ENCODE peak calls at places on chromosomes 1 and 21, in six cellular contexts. I, Y, A, T, Q and M are unnamed samples.

GRCh38 chr1:225961659-225962439 is 20.8 kb upstream of the LEFTY2 start:
- DNase-seq in Y (no peak), T (no peak), A (no peak), Q (no peak), I (no peak), M (no peak)

GRCh38 chr1:147052143-147052542 is 114.0 kb downstream of the NBPF12 start:
- DNase-seq in A (no peak), Y (no peak), T (no peak), Q (no peak), I (no peak), M (no peak)

GRCh38 chr1:85125891-85126290 is 74.9 kb downstream of the SYDE2 start:
- DNase-seq in T (no peak), A (no peak), Y (no peak), Q (no peak), I (no peak), M (no peak)

GRCh38 chr1:33220701-33221384 is 35.4 kb upstream of the ZNF362 start:
- DNase-seq in A (no peak), Y (no peak), I (no peak), Q (peak), T (peak), M (no peak)

GRCh38 chr1:174982971-174983689 is 16.6 kb upstream of the CACYBP start:
- DNase-seq in Q (peak), A (no peak), T (peak), I (peak), Y (no peak), M (no peak)

GRCh38 chr1:44405041-44405803 is at the start of gene RNF220:
- DNase-seq in I (peak), T (peak), A (peak), Q (peak), Y (no peak), M (peak)

GRCh38 chr1:245310605-245311531 is 156.1 kb downstream of the KIF26B start:
- DNase-seq in Y (no peak), T (peak), Q (no peak), I (no peak), A (no peak), M (no peak)

GRCh38 chr1:33155877-33156538 is 25.8 kb downstream of the TRIM62 start:
- DNase-seq in I (no peak), Q (no peak), Y (no peak), T (no peak), A (no peak), M (peak)

GRCh38 chr1:34163792-34164509 is 1.1 kb downstream of the CSMD2 start:
- DNase-seq in Q (no peak), A (peak), Y (no peak), I (no peak), T (peak), M (no peak)

GRCh38 chr1:162488219-162488618 is 9.4 kb upstream of the UHMK1 start:
- DNase-seq in A (no peak), I (no peak), Y (no peak), Q (no peak), T (no peak), M (no peak)

GRCh38 chr1:230286890-230287269 is 139.3 kb downstream of the PGBD5 start:
- DNase-seq in T (no peak), Y (no peak), I (no peak), A (no peak), Q (no peak), M (no peak)

GRCh38 chr1:178371236-178371635 is 125.5 kb downstream of the CLEC20A start:
- DNase-seq in Y (no peak), T (peak), Q (peak), I (no peak), A (no peak), M (no peak)

GRCh38 chr1:225449261-225449660 is 21.4 kb upstream of the LBR start:
- DNase-seq in I (no peak), Y (no peak), A (no peak), T (no peak), Q (no peak), M (no peak)

GRCh38 chr1:206890690-206891089 is 6.6 kb upstream of the IL24 start:
- DNase-seq in T (no peak), Y (no peak), A (no peak), Q (no peak), I (no peak), M (no peak)

GRCh38 chr1:19015476-19015875 is 59.0 kb upstream of the IFFO2 start:
- DNase-seq in Y (no peak), I (no peak), A (no peak), T (no peak), Q (no peak), M (no peak)

GRCh38 chr1:33916786-33917185 is 52.9 kb downstream of the HMGB4 start:
- DNase-seq in A (no peak), T (no peak), Y (no peak), I (no peak), Q (no peak), M (no peak)

GRCh38 chr1:33588726-33589125 is 116.3 kb downstream of the ZSCAN20 start:
- DNase-seq in Y (no peak), T (no peak), I (no peak), Q (no peak), A (no peak), M (no peak)

GRCh38 chr1:18531503-18531845 is 50.7 kb downstream of the KLHDC7A start:
- DNase-seq in I (no peak), Y (no peak), T (no peak), A (no peak), Q (no peak), M (no peak)

GRCh38 chr1:96918406-96918805 is 196.8 kb downstream of the PTBP2 start:
- DNase-seq in Y (no peak), Q (no peak), A (no peak), I (no peak), T (no peak), M (no peak)

GRCh38 chr1:117783586-117784396 is 145.6 kb downstream of the GDAP2 start:
- DNase-seq in A (no peak), I (no peak), T (no peak), Q (no peak), Y (no peak), M (no peak)

GRCh38 chr1:6365047-6365446 is 28.5 kb downstream of the ACOT7 start:
- DNase-seq in Y (no peak), T (no peak), Q (no peak), I (peak), A (no peak), M (no peak)

GRCh38 chr21:42413500-42413899 is 9.8 kb downstream of the UBASH3A start:
- DNase-seq in Q (no peak), I (no peak), A (no peak), T (no peak), Y (no peak), M (no peak)

GRCh38 chr1:112957133-112957812 is 1.3 kb upstream of the SLC16A1 start:
- DNase-seq in Q (peak), Y (no peak), A (no peak), I (peak), T (peak), M (peak)

GRCh38 chr21:30582850-30583249 is 7.3 kb downstream of the KRTAP22-2 start:
- DNase-seq in A (no peak), Q (no peak), T (no peak), I (no peak), Y (no peak), M (no peak)

GRCh38 chr1:63971557-63971956 is 197.7 kb downstream of the ROR1 start:
- DNase-seq in Y (no peak), A (no peak), T (no peak), I (no peak), Q (no peak), M (no peak)

GRCh38 chr1:190754769-190755168 is 277.1 kb upstream of the BRINP3 start:
- DNase-seq in I (no peak), T (no peak), Y (no peak), A (no peak), Q (no peak), M (no peak)

GRCh38 chr21:41016472-41016871 is 151.5 kb upstream of the BACE2 start:
- DNase-seq in Q (no peak), I (no peak), Y (no peak), T (no peak), A (no peak), M (no peak)

GRCh38 chr21:41633627-41634026 is 125.7 kb upstream of the TMPRSS2 start:
- DNase-seq in Y (no peak), A (no peak), I (no peak), T (no peak), Q (no peak), M (no peak)

GRCh38 chr1:241475688-241476087 is 43.9 kb downstream of the FH start:
- DNase-seq in I (no peak), A (no peak), T (no peak), Q (no peak), Y (no peak), M (no peak)

GRCh38 chr1:8955367-8955766 is 9.7 kb downstream of the CA6 start:
- DNase-seq in A (no peak), Q (no peak), T (no peak), Y (no peak), I (no peak), M (no peak)

GRCh38 chr1:2894381-2895041 is 93.0 kb upstream of the TTC34 start:
- DNase-seq in Y (no peak), A (no peak), T (no peak), Q (no peak), I (peak), M (no peak)

GRCh38 chr1:239744851-239745250 is 346.8 kb upstream of the FMN2 start:
- DNase-seq in Y (no peak), A (no peak), T (no peak), I (no peak), Q (no peak), M (no peak)

GRCh38 chr21:32507342-32507919 is 77.9 kb downstream of the TCP10L start:
- DNase-seq in T (no peak), A (no peak), Q (no peak), Y (no peak), I (no peak), M (no peak)

GRCh38 chr1:172497230-172497629 is 35.7 kb upstream of the SUCO start:
- DNase-seq in Q (no peak), Y (no peak), I (no peak), A (no peak), T (peak), M (peak)

GRCh38 chr1:85361106-85361505 is 84.7 kb upstream of the BCL10 start:
- DNase-seq in I (no peak), A (no peak), Q (no peak), T (no peak), Y (no peak), M (peak)

GRCh38 chr1:17318262-17318661 is 10.3 kb downstream of the PADI4 start:
- DNase-seq in I (no peak), Y (no peak), T (no peak), Q (no peak), A (no peak), M (no peak)

GRCh38 chr1:203216274-203217138 is 13.0 kb downstream of the CHIT1 start:
- DNase-seq in T (peak), Y (no peak), I (peak), A (peak), Q (peak), M (no peak)

GRCh38 chr1:6209661-6210605 is 4.0 kb downstream of the RNF207 start:
- DNase-seq in A (no peak), T (peak), Q (no peak), Y (no peak), I (no peak), M (no peak)

GRCh38 chr1:199044191-199044590 is 405.4 kb downstream of the PTPRC start:
- DNase-seq in T (no peak), I (no peak), Q (no peak), Y (no peak), A (no peak), M (no peak)

GRCh38 chr1:11338351-11338809 is 65.4 kb downstream of the UBIAD1 start:
- DNase-seq in I (no peak), Y (no peak), Q (no peak), A (no peak), T (no peak), M (no peak)

GRCh38 chr1:11342677-11343076 is 69.7 kb downstream of the UBIAD1 start:
- DNase-seq in T (peak), A (no peak), Q (no peak), I (no peak), Y (no peak), M (no peak)

GRCh38 chr1:11339346-11340247 is 66.6 kb downstream of the UBIAD1 start:
- DNase-seq in T (no peak), A (peak), Q (no peak), Y (no peak), I (no peak), M (no peak)

GRCh38 chr1:11340248-11340632 is 67.2 kb downstream of the UBIAD1 start:
- DNase-seq in T (no peak), A (no peak), I (no peak), Y (no peak), Q (no peak), M (no peak)

GRCh38 chr1:11341881-11342552 is 69.0 kb downstream of the UBIAD1 start:
- DNase-seq in Y (no peak), I (no peak), Q (no peak), A (no peak), T (no peak), M (no peak)
- H3K27ac ChIP-seq in Y (peak), I (no peak), Q (no peak), A (no peak), T (no peak), M (no peak)

DNA sequence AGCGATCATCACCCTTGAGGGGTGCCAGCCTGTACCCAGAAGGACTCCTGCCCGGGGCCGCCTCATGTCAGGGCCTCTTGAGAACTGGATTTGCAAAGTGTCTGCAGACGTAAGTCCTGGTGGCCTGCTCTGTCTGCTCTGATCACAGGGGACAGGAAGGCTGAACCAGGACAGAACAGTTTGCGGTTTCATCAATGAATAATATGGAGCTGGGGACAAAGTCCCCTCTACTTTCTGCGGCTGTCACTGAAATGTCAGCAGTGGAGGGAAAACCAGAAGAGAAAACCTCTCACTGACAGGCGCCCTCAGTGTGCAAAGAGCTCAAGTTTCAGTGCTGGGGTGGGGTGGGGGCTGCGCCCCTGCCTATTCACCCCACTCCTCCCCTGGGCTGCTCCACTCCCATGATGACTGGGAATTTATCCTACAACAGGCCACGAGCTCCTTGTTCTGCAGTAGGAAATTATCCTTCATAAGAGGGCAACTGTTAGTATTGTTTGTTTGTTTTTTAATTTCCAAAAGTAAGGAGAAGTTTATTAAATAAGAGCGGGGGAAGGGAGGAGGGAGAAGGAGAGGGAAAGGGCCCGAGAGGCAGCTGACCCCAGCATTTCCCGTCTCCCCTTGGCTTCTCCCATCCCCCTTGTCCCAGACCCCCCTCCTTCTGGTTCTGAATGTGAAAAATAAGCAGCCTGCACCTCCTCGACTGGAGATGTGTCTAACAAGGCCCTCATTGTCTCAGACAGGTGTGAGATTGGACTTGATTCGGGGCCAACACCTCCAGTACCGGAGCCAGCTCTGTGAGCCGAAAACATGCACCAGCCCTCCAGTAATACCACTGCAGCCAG is 149.2 kb downstream of the CLIC6 start:
- DNase-seq in Q (no peak), A (no peak), I (no peak), T (no peak), Y (no peak), M (no peak)
- H3K27ac ChIP-seq in Q (no peak), A (no peak), I (no peak), T (no peak), Y (no peak), M (no peak)

GRCh38 chr1:52152572-52152971 is 10.7 kb downstream of the ZFYVE9 start:
- DNase-seq in Y (no peak), Q (no peak), I (no peak), T (no peak), A (no peak), M (no peak)
- H3K27ac ChIP-seq in Y (peak), Q (no peak), I (no peak), T (no peak), A (no peak), M (no peak)

DNA sequence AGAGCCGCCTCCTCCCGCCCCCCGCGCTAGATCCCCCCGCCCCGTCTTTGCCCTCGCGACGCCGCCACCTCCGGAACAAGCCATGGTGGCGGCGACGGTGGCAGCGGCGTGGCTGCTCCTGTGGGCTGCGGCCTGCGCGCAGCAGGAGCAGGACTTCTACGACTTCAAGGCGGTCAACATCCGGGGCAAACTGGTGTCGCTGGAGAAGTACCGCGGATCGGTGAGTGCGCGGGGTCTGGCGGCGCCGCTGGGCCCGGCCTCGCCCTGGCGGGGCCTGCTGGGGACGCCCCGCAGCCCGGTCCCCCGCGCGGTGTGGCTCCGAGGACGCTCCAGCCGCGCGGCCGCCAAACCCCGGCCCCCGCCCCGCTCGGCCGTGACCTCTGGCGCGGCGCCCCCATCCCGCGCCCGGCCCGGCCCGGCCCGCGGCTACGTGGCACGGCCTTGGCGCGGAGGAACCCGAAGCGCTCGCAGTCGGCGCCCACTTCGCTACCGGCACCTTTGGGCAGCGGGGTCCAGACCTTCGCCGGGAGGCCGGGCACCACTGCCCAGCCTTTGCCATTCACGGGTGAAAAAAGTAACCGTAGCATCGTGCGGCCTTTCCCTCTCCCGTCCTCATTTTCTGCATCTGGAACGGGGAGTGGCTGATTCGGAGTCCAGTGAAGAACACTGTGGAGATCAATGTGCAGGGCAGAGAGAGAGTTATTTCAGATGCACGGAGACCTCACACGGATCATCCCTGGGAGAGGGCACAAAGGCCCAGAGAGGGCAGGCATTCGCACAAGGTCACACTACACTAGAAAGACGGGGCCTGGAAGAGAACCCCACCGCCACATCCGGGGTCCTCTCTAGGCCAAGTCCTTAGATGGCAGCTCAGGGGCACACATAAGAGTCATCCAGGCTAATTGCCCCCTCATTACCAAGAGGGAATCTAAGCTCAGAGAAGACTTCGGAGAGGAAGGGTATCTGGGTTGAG is at the start of gene GPX7:
- DNase-seq in I (peak), T (peak), A (peak), Y (no peak), Q (no peak), M (peak)
- H3K27ac ChIP-seq in I (peak), T (no peak), A (peak), Y (peak), Q (peak), M (peak)

GRCh38 chr1:93750946-93751345 is 69.3 kb upstream of the BCAR3 start:
- DNase-seq in Y (no peak), I (no peak), T (peak), Q (no peak), A (no peak), M (no peak)

GRCh38 chr1:93749487-93749886 is 67.8 kb upstream of the BCAR3 start:
- DNase-seq in I (no peak), Y (no peak), A (no peak), T (no peak), Q (no peak), M (no peak)

GRCh38 chr1:93749894-93750301 is 68.3 kb upstream of the BCAR3 start:
- DNase-seq in Q (no peak), T (peak), A (no peak), I (no peak), Y (no peak), M (no peak)

GRCh38 chr1:93753766-93754763 is 72.4 kb upstream of the BCAR3 start:
- DNase-seq in T (no peak), Q (no peak), Y (no peak), A (no peak), I (no peak), M (no peak)

DNA sequence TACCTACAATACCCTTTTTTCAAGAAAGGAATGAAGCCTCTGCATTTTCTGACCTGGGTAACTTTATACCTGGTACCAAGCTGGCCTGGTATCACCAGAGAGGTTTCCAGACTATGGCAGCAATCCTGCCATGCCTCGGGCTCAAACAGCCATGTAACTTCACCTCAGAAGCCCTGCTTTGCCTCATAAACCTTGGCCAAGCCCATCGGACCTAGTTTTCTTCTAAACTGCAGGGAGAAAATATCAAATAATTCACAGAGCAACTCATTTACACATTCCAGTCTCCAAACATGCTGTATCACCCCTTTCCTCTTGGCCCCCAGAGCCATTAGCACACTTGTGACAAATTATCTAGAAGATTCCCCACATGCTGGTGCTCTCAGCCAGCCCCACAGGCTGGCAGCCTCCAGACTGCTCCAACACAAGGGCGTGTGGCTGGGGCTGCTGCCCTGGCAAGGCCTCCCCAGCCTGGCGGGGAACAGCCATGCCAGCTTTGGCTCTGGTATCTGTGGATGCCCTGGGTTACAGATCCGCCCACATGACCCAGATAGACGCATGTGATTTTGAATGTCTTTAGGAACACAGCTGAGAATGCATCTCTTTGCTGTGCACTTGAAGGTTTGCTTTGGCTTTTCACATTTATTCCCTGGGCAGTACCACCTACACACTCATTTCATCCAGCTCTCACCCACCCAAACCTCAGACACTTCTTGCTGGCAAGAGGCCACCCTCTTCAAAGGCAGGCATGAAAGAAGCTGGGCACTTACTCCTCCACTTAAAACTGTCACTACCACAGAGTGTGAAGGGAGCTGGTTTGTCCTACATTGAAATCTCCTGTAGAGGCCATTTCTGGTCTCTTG is 70.0 kb upstream of the BCAR3 start:
- DNase-seq in A (peak), Y (no peak), I (no peak), Q (no peak), T (no peak), M (peak)
- H3K27ac ChIP-seq in A (peak), Y (no peak), I (no peak), Q (no peak), T (no peak), M (peak)